ENCODE peak calls at places on chromosome 2, in ten cellular contexts. J, S, B, W, A, P, U, Z, D and T are unnamed samples.

GRCh38 chr2:156909983-156910382 is 347.5 kb upstream of the GALNT5 start:
- DNase-seq in S (no peak), U (no peak), Z (no peak), A (no peak), B (no peak), D (no peak), J (no peak), P (no peak), W (no peak), T (no peak)

GRCh38 chr2:16840496-16841172 is 175.0 kb upstream of the CYRIA start:
- DNase-seq in U (no peak), A (no peak), J (no peak), W (no peak), Z (no peak), P (no peak), D (no peak), S (no peak), B (no peak), T (no peak)

GRCh38 chr2:71599038-71599437 is 145.7 kb downstream of the DYSF start:
- DNase-seq in Z (no peak), D (no peak), J (no peak), W (no peak), B (no peak), P (no peak), A (no peak), U (no peak), S (no peak), T (no peak)

GRCh38 chr2:69755862-69756467 is 14.0 kb downstream of the ANXA4 start:
- DNase-seq in A (peak), D (no peak), W (no peak), S (no peak), P (peak), J (no peak), U (no peak), B (no peak), Z (peak), T (peak)

GRCh38 chr2:217127744-217128143 is 267.9 kb upstream of the TNP1 start:
- DNase-seq in W (no peak), U (no peak), P (no peak), Z (no peak), D (no peak), J (no peak), S (no peak), A (no peak), B (no peak), T (no peak)

GRCh38 chr2:5365871-5366461 is 326.2 kb upstream of the SOX11 start:
- DNase-seq in U (peak), A (peak), S (peak), W (no peak), P (no peak), J (peak), B (peak), D (peak), Z (no peak), T (no peak)

GRCh38 chr2:186422226-186422625 is 63.8 kb upstream of the ZC3H15 start:
- DNase-seq in P (peak), S (no peak), A (peak), W (no peak), U (peak), D (peak), Z (peak), B (no peak), J (peak), T (peak)

GRCh38 chr2:85601771-85602475 is 575 bp downstream of the TMEM150A start:
- DNase-seq in J (peak), Z (peak), S (no peak), U (peak), P (peak), B (no peak), A (no peak), W (no peak), D (peak), T (no peak)

GRCh38 chr2:117960231-117960630 is 53.6 kb downstream of the CCDC93 start:
- DNase-seq in Z (no peak), P (no peak), A (no peak), S (no peak), B (no peak), D (no peak), W (no peak), J (no peak), U (no peak), T (no peak)

GRCh38 chr2:188580738-188581137 is 289.1 kb downstream of the GULP1 start:
- DNase-seq in J (no peak), A (no peak), S (no peak), U (no peak), Z (no peak), P (no peak), W (no peak), B (no peak), D (peak), T (no peak)

GRCh38 chr2:178268435-178268834 is 74.1 kb downstream of the OSBPL6 start:
- DNase-seq in W (no peak), B (no peak), S (no peak), U (no peak), A (no peak), P (no peak), Z (no peak), D (no peak), J (no peak), T (no peak)

GRCh38 chr2:161905389-161906046 is 168.5 kb downstream of the DPP4 start:
- DNase-seq in P (peak), S (no peak), Z (peak), W (no peak), D (no peak), A (peak), B (no peak), U (no peak), J (no peak), T (peak)

GRCh38 chr2:160397530-160397865 is 96.1 kb downstream of the RBMS1 start:
- DNase-seq in D (no peak), A (peak), J (no peak), Z (no peak), W (no peak), P (no peak), U (no peak), S (no peak), B (no peak), T (no peak)

GRCh38 chr2:120770176-120770575 is 34.5 kb downstream of the GLI2 start:
- DNase-seq in S (no peak), D (peak), A (no peak), P (no peak), W (no peak), J (no peak), B (no peak), Z (no peak), U (no peak), T (no peak)

GRCh38 chr2:66981074-66981473 is 416.1 kb upstream of the ETAA1 start:
- DNase-seq in B (no peak), P (no peak), Z (no peak), J (no peak), W (no peak), S (no peak), A (no peak), D (no peak), U (no peak), T (no peak)

GRCh38 chr2:232013701-232014353 is 52.3 kb downstream of the DIS3L2 start:
- DNase-seq in D (no peak), S (no peak), W (no peak), U (no peak), P (peak), A (peak), B (no peak), J (no peak), Z (peak), T (peak)

GRCh38 chr2:29628882-29629281 is 292.5 kb downstream of the ALK start:
- DNase-seq in S (no peak), W (no peak), D (no peak), U (no peak), B (no peak), P (no peak), Z (no peak), J (no peak), A (no peak), T (no peak)

GRCh38 chr2:55163258-55163657 is 68.8 kb downstream of the CLHC1 start:
- DNase-seq in W (no peak), B (no peak), Z (peak), J (no peak), A (no peak), D (no peak), U (peak), P (no peak), S (no peak), T (no peak)

GRCh38 chr2:215137329-215137686 is 1.1 kb downstream of the ABCA12 start:
- DNase-seq in Z (no peak), J (no peak), U (no peak), A (no peak), B (no peak), S (no peak), D (no peak), P (no peak), W (no peak), T (no peak)

GRCh38 chr2:26720322-26721166 is 28.0 kb downstream of the KCNK3 start:
- DNase-seq in B (no peak), J (peak), A (peak), D (peak), U (peak), W (no peak), P (peak), Z (peak), S (no peak), T (no peak)

GRCh38 chr2:190563109-190563508 is 28.6 kb upstream of the NEMP2 start:
- DNase-seq in Z (no peak), A (no peak), U (no peak), D (no peak), S (peak), B (no peak), P (no peak), J (no peak), W (no peak), T (no peak)

GRCh38 chr2:108115868-108116267 is 123.9 kb upstream of the SULT1C3 start:
- DNase-seq in B (no peak), J (no peak), P (no peak), D (no peak), W (no peak), A (no peak), S (no peak), Z (no peak), U (no peak), T (no peak)

GRCh38 chr2:224518806-224519580 is 66.2 kb downstream of the CUL3 start:
- DNase-seq in S (no peak), U (no peak), A (no peak), B (no peak), D (no peak), J (no peak), P (peak), Z (peak), W (no peak), T (peak)

GRCh38 chr2:234989183-234989701 is 37.4 kb downstream of the SH3BP4 start:
- DNase-seq in S (no peak), A (peak), B (no peak), U (peak), P (no peak), W (no peak), Z (no peak), D (peak), J (peak), T (no peak)

GRCh38 chr2:96114546-96114902 is 1.8 kb downstream of the ADRA2B start:
- DNase-seq in S (no peak), B (no peak), D (peak), U (no peak), A (no peak), Z (no peak), P (no peak), W (no peak), J (no peak), T (no peak)

GRCh38 chr2:20584045-20584636 is 66.8 kb downstream of the HS1BP3 start:
- DNase-seq in B (no peak), P (peak), D (peak), S (no peak), W (no peak), A (peak), Z (no peak), U (no peak), J (no peak), T (no peak)